ENCODE peak calls at places on chromosome 10, in ten cellular contexts. K, J, U, D, V, H, A, C, N and F are unnamed samples.

GRCh38 chr10:29131952-29132820 is 156.7 kb upstream of the LYZL1 start:
- DNase-seq in K (no peak), J (no peak), U (no peak), D (peak; percentile 36), V (no peak), H (no peak), A (no peak), C (no peak), N (no peak), F (no peak)

GRCh38 chr10:38118072-38118807 is 24.1 kb downstream of the ZNF37A start:
- DNase-seq in K (no peak), J (no peak), U (no peak), D (no peak), V (no peak), H (no peak), A (no peak), C (no peak), N (no peak), F (no peak)

GRCh38 chr10:42850931-42851330 is 68.3 kb downstream of the BMS1 start:
- DNase-seq in K (no peak), J (no peak), U (no peak), D (no peak), V (no peak), H (no peak), A (no peak), C (no peak), N (no peak), F (no peak)

GRCh38 chr10:118339096-118339495 is 3.0 kb downstream of the FAM204A start:
- DNase-seq in K (no peak), J (no peak), U (no peak), D (no peak), V (no peak), H (no peak), A (no peak), C (no peak), N (no peak), F (no peak)

GRCh38 chr10:66931340-66931948 is 5.6 kb downstream of the LRRTM3 start:
- DNase-seq in K (peak; percentile 8), J (no peak), U (no peak), D (peak; percentile 43), V (peak; percentile 8), H (no peak), A (no peak), C (peak; percentile 23), N (no peak), F (no peak)

GRCh38 chr10:73802276-73802991 is 9.0 kb downstream of the NDST2 start:
- DNase-seq in K (no peak), J (no peak), U (no peak), D (no peak), V (no peak), H (no peak), A (no peak), C (no peak), N (no peak), F (peak; percentile 40)

GRCh38 chr10:6212806-6213205 is 10.1 kb downstream of the PFKFB3 start:
- DNase-seq in K (no peak), J (no peak), U (no peak), D (no peak), V (no peak), H (no peak), A (no peak), C (no peak), N (no peak), F (no peak)

GRCh38 chr10:73467210-73467609 is 28.6 kb downstream of the PPP3CB start:
- DNase-seq in K (no peak), J (no peak), U (no peak), D (no peak), V (no peak), H (no peak), A (no peak), C (no peak), N (no peak), F (no peak)

GRCh38 chr10:34405611-34406462 is 409.3 kb downstream of the PARD3 start:
- DNase-seq in K (no peak), J (no peak), U (no peak), D (peak; percentile 82), V (no peak), H (no peak), A (no peak), C (no peak), N (no peak), F (no peak)

GRCh38 chr10:73553316-73553715 is 37.8 kb downstream of the USP54 start:
- DNase-seq in K (no peak), J (no peak), U (no peak), D (peak; percentile 20), V (no peak), H (no peak), A (no peak), C (no peak), N (no peak), F (no peak)

GRCh38 chr10:117544729-117545140 is 2.2 kb downstream of the EMX2 start:
- DNase-seq in K (no peak), J (no peak), U (peak; percentile 80), D (no peak), V (no peak), H (no peak), A (peak; percentile 60), C (no peak), N (no peak), F (no peak)

GRCh38 chr10:49169776-49170175 is 18.4 kb downstream of the TMEM273 start:
- DNase-seq in K (no peak), J (no peak), U (no peak), D (no peak), V (no peak), H (no peak), A (no peak), C (no peak), N (no peak), F (no peak)

GRCh38 chr10:26879744-26880143 is 19.0 kb upstream of the ABI1 start:
- DNase-seq in K (peak; percentile 8), J (peak; percentile 68), U (no peak), D (no peak), V (no peak), H (peak; percentile 94), A (no peak), C (no peak), N (peak; percentile 47), F (peak; percentile 61)

GRCh38 chr10:58651040-58651439 is 138.4 kb downstream of the BICC1 start:
- DNase-seq in K (no peak), J (no peak), U (no peak), D (no peak), V (no peak), H (no peak), A (peak; percentile 31), C (peak; percentile 50), N (no peak), F (no peak)

GRCh38 chr10:51770719-51771118 is 71.3 kb upstream of the CSTF2T start:
- DNase-seq in K (no peak), J (no peak), U (no peak), D (peak; percentile 1), V (no peak), H (no peak), A (no peak), C (no peak), N (no peak), F (no peak)

GRCh38 chr10:59753267-59753666 is at the start of gene MRLN:
- DNase-seq in K (no peak), J (peak; percentile 31), U (no peak), D (no peak), V (no peak), H (no peak), A (no peak), C (no peak), N (no peak), F (no peak)
- TF ChIP-seq CTCF in K (no peak), J (no peak), U (no peak), D (no peak), V (no peak), H (no peak), A (no peak), C (no peak), N (no peak), F (no peak)

DNA sequence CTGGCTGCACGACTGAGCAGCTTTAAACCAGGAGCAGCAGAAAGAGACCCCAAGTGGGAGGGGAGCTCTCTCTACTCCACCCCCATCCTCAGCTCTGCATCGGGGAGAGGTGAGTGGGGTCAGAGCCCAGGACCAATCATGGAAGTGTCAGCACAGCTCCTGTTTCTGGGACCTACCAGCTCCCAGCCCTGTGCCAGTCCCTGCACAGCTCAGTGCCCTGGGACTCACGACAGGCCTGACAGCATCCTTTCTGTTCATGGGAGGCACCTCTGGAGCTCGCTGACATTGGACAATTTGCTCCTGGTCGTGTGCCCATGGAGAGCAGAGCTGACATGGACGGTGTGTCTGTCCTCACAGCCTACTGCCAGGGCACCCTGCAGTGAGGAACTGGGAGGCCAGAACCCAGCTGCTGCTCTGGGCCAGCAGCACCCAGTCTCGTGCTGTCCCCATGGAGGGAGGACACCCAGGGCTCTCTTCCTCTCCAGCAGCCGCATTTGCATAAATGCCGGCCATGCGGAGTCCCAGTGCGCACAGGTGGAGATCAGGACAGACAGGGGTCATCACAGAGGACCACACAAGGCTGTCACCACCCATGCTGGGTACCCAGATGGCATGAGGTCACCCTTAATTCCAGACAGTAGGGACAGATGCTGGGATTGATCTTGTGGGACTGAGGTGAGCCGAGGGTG is 45.9 kb upstream of the MSMB start:
- DNase-seq in K (no peak), J (peak; percentile 77), U (peak; percentile 48), D (no peak), V (no peak), H (peak; percentile 38), A (no peak), C (no peak), N (no peak), F (no peak)
- TF ChIP-seq EP300 in K (no peak), J (no peak), U (no peak), D (no peak), V (no peak), H (no peak), A (no peak), C (no peak), N (no peak), F (no peak)

GRCh38 chr10:1610986-1611770 is 126.1 kb downstream of the ADARB2 start:
- DNase-seq in K (no peak), J (no peak), U (no peak), D (no peak), V (no peak), H (no peak), A (no peak), C (no peak), N (no peak), F (no peak)
- H3K4me1 ChIP-seq in K (no peaks in the 10 kb centered on the region), J (no peaks in the 10 kb centered on the region), U (peaks cover 7% of the 10 kb centered on the region), D (no peaks in the 10 kb centered on the region), V (no peaks in the 10 kb centered on the region), H (no peaks in the 10 kb centered on the region), A (no peaks in the 10 kb centered on the region), C (peaks cover 5% of the 10 kb centered on the region), N (no peaks in the 10 kb centered on the region), F (no peaks in the 10 kb centered on the region)

DNA sequence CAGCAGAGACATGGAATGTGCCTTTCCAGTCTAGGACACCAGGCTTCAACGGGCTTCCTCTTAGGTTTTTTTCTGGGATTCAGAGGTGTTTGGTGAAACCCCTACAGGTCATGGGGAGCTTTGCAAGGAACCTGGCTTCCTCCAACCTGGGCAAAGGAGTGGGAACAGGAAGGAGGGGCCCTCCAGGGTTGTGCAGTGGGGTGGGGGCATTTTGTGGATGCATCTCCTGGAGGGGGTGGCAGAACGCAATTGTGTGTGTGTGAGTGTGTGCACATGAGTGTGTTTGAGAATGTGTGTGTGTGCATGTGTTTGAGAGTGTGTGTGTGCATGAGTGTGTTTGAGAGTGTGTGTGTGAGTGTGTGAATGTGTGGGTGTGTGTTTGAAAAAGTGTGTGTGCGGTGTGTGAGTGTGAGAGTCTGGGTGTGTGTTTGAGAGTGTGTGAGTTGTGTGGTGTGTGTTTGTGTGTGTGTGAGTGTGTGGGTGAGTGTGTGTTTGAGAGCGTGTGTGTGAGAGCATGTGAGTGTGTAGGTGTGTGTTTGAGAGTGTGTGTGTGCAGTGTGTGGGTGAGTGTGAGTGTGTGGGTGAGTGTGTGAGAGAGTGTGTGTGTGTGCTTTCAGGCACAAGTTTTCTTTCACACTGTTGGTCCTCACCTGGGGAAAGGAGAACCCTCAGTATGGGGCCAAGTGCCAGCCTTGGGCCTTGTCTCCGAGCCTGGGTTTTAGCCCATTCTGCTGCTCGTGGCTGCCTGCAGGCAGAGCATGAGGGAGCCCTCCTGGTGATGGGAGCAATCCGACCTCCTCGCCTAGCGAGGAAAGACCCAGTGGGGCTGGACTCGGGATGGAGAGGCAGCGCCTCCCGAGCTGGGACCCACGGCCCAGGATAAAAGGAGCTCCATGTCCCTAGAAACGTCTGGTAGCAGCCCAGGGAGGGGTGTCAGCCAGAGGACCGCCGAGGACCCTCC is 35.5 kb downstream of the CDH23 start:
- DNase-seq in K (peak; percentile 53), J (no peak), U (peak; percentile 35), D (no peak), V (no peak), H (peak; percentile 6), A (no peak), C (peak; percentile 34), N (no peak), F (peak; percentile 13)
- TF ChIP-seq CTCF in K (no peak), J (no peak), U (no peak), D (no peak), V (no peak), H (no peak), A (no peak), C (no peak), N (no peak), F (no peak)